ENCODE peak calls at places on chromosomes 6 and 20, in five cellular contexts. J is ovary, U is GM23338, N is heart left ventricle, B is keratinocyte. X is an unnamed sample.
A peak's percentile ranks its signal among the peaks of the same experiment; 100 is the strongest.

GRCh38 chr6:163748886-163749285 is 334.4 kb downstream of the QKI start:
- DNase-seq in N (peak; percentile 64), B (no peak), U (no peak), J (no peak), X (no peak)

GRCh38 chr6:164337925-164338381 is 923.4 kb downstream of the QKI start:
- DNase-seq in J (no peak), U (no peak), N (no peak), B (no peak), X (no peak)

GRCh38 chr20:5657190-5657872 is 92.9 kb upstream of the SHLD1 start:
- DNase-seq in J (peak; percentile 59), N (peak; percentile 39), B (peak; percentile 83), U (no peak), X (peak; percentile 73)

GRCh38 chr6:101818056-101818455 is 424.5 kb downstream of the GRIK2 start:
- DNase-seq in U (no peak), N (no peak), B (no peak), J (no peak), X (no peak)

GRCh38 chr6:131135244-131136020 is at the start of gene AKAP7:
- DNase-seq in N (peak; percentile 84), U (peak; percentile 91), B (no peak), J (peak; percentile 85), X (no peak)

GRCh38 chr6:85357651-85358050 is 92.2 kb upstream of the NT5E start:
- DNase-seq in U (no peak), B (no peak), J (no peak), N (no peak), X (no peak)

GRCh38 chr20:53902968-53903651 is 167.3 kb downstream of the BCAS1 start:
- DNase-seq in B (no peak), J (no peak), N (no peak), U (no peak), X (no peak)

GRCh38 chr6:131792091-131792496 is 15.7 kb upstream of the ENPP1 start:
- DNase-seq in J (no peak), B (no peak), U (peak; percentile 48), N (no peak), X (no peak)

GRCh38 chr20:43727980-43728590 is 1.3 kb upstream of the GTSF1L start:
- DNase-seq in N (no peak), U (no peak), B (no peak), J (no peak), X (no peak)

GRCh38 chr6:111253999-111254778 is 166.9 kb downstream of the SLC16A10 start:
- DNase-seq in B (no peak), U (peak; percentile 80), J (no peak), N (no peak), X (no peak)

GRCh38 chr6:143727035-143727434 is 49.3 kb downstream of the PHACTR2 start:
- DNase-seq in N (no peak), B (no peak), J (no peak), U (no peak), X (no peak)

GRCh38 chr6:71444222-71444621 is 155.6 kb downstream of the OGFRL1 start:
- DNase-seq in U (no peak), B (no peak), J (no peak), N (no peak), X (no peak)

GRCh38 chr6:105675715-105676397 is 273.0 kb upstream of the PREP start:
- DNase-seq in J (no peak), N (no peak), U (no peak), B (peak; percentile 42), X (peak; percentile 90)

GRCh38 chr20:50572922-50573777 is 63.0 kb downstream of the PTPN1 start:
- DNase-seq in B (no peak), U (no peak), N (peak; percentile 73), J (peak; percentile 70), X (no peak)

GRCh38 chr20:31594558-31595379 is 10.3 kb upstream of the ID1 start:
- DNase-seq in B (no peak), U (peak; percentile 91), N (peak; percentile 70), J (no peak), X (no peak)
- H3K4me3 ChIP-seq in B (no peak overlapping the region), U (no peak overlapping the region), N (no peak overlapping the region), J (no peak overlapping the region), X (no peak overlapping the region)

DNA sequence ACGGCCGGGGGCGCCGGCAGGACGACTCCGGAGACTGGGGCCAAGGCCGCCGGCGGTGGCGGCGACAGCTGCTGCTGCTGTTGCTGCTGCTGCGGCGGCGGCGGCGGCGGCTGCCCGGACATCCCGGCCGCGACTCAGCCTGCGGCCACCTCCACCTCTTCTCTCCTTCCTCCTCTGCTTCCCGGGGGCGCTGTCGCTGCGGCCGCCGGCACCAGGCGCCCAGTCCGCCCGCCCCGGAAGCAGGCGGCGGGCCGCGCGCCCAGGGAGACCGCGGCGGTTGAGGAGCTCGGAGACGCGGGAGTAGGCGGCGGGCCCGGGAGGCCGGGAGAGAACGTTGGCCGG is 280 bp downstream of the RANBP9 start:
- DNase-seq in N (no peak), U (no peak), J (no peak), B (no peak), X (no peak)
- TF ChIP-seq CTCF in N (peak; percentile 48), U (peak; percentile 20), J (no peak), B (peak; percentile 50), X (no peak)

DNA sequence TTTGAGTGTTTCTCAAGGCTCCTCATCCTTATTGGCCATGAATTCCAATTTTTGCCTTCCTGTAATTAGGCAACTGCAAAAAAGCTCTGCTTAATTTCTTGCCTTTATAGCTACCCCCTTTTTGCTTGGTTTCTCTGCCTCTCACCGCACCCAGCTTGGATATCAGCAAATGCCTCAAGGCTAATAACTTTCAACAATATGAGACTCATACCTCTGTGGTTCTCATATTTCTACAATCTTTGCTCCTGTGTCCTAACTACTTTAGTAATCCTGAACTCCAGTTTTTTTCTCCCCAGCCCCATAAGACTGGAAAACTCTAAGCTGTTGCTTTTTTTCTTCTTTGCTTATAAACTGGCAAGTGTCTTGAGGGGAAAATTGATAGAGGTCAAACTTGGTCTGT is 88.8 kb downstream of the EYA2 start:
- DNase-seq in B (no peak), J (no peak), N (no peak), U (no peak), X (no peak)
- H3K27me3 ChIP-seq in B (no peaks in the 10 kb centered on the region), J (no peaks in the 10 kb centered on the region), N (no peaks in the 10 kb centered on the region), U (no peaks in the 10 kb centered on the region), X (no peaks in the 10 kb centered on the region)

DNA sequence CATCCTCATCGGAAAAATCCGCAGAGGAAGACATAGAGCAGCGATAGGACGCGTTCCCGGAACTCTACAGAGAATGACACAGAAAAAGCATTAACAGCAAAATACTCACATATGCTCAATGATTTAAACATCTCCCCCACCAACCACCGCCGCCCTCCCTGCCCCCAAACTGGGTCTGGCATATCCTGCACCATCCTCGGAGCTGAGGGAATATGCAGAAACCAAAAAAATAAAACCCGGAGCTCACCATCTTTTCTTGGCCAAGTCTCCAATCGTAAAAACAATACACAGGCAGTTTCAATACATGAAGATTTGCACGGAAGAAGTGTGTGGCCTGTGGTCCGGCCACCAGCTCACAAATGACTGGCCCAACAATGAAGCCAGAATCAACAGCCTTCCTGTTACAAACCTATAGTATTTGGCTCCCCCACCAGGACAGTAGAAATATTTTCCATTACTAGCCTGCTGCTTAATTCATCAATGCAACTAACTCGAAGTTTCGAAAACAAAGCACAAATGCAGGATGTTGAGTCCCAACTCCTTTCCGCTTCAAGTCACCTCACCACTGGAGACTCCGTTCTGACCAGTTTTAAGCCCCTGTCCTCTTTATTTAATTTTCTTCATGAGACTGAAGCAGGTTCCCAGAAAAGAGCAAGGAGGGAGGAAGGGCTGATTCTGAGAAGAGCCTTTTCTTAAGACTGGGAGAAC is 103.2 kb upstream of the BEND6 start:
- DNase-seq in U (peak; percentile 94), N (no peak), J (peak; percentile 45), B (no peak), X (peak; percentile 51)
- H3K4me3 ChIP-seq in U (peak overlapping the region; percentile 66), N (peak overlapping the region; percentile 55), J (peak overlapping the region; percentile 38), B (peak overlapping the region; percentile 40), X (peak overlapping the region; percentile 40)

DNA sequence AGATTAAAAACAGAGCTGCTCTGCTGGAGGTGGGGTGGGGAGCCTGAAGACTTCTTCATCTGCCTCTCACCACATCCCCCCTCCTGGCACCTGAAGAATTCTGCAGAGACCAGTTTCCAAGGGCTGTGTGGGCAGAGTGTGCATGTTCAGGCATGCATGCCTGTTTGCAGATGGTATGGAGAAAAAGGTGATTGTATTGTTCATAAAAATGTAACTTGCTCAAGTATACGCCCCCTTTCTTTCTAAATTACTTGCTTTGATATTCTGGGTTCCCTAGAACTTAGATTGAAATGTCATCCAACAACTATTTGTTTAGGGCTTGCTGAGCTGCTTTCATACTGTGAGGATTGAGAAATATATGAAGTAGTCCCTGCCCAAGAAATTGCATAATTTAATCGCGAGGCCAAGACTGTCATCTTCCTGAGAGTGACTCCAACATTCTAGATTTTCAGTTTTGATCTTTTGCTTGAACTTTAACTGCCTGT is 83.6 kb downstream of the LCA5 start:
- DNase-seq in J (no peak), N (no peak), B (peak; percentile 98), U (no peak), X (no peak)
- TF ChIP-seq CTCF in J (no peak), N (no peak), B (no peak), U (no peak), X (no peak)

GRCh38 chr6:169971951-169972651 is 220.7 kb downstream of the ERMARD start:
- DNase-seq in B (no peak), J (no peak), N (no peak), U (no peak), X (no peak)

GRCh38 chr6:169969372-169970099 is 218.1 kb downstream of the ERMARD start:
- DNase-seq in B (no peak), N (no peak), U (no peak), J (no peak), X (no peak)

GRCh38 chr6:169971171-169971861 is 219.9 kb downstream of the ERMARD start:
- DNase-seq in U (no peak), B (no peak), J (peak; percentile 24), N (no peak), X (no peak)

GRCh38 chr6:169968541-169969270 is 217.3 kb downstream of the ERMARD start:
- DNase-seq in N (no peak), J (no peak), B (no peak), U (no peak), X (no peak)

DNA sequence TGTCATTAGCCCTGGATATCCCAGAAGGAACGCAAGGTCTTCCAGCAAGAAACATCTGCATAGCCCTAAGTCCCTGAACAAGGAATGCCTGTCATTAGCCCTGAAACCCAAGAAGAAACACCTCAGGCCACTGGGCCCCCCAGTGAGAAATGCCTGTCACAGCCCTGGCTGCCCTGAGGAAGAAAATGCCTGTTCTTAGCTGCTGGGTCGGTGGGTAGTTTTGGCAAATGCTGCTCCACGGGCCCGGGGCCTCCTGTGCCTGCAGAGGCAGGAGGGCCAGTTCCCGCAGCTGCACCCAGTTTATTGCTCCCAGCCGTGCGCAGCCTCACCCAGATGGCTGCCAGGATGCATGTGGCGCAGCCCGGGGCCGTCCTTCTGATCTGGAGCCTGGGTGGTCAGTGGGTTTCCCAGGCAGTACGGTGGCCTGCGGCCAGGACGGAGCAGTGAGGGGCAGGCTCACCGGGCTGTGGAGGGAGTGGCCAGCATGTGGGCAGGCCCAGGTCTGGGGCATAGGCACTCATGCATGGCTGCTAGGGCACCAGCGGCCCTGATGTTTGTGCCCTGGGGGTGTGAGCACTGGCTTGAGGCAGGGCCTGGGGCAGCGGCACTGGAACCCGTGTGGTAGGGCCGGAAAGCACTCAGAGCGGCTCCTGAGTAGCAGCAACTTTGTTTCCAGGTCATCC is 219.0 kb downstream of the ERMARD start:
- DNase-seq in J (no peak), N (no peak), U (no peak), B (no peak), X (no peak)
- H3K27me3 ChIP-seq in J (no peaks in the 10 kb centered on the region), N (no peaks in the 10 kb centered on the region), U (no peaks in the 10 kb centered on the region), B (no peaks in the 10 kb centered on the region), X (no peaks in the 10 kb centered on the region)

X was measured in BJ.